ENCODE peak calls at places on chromosomes 6 and 20, in seven cellular contexts. One of them, this sample, is unnamed.

GRCh38 chr6:116596815-116597214 is 19.5 kb upstream of the RSPH4A start:
- DNase-seq in mucosa of descending colon: no peak
- DNase-seq in fibroblast of pulmonary artery: peak
- DNase-seq in AG04449: no peak
- DNase-seq in uterus: no peak
- DNase-seq in thyroid gland: no peak
- DNase-seq in fibroblast of lung: peak
- DNase-seq in this sample: no peak

GRCh38 chr6:14671261-14671681 is 553.7 kb downstream of the CD83 start:
- DNase-seq in AG04449: peak
- DNase-seq in mucosa of descending colon: no peak
- DNase-seq in fibroblast of lung: peak
- DNase-seq in fibroblast of pulmonary artery: peak
- DNase-seq in thyroid gland: peak
- DNase-seq in uterus: no peak
- DNase-seq in this sample: no peak

GRCh38 chr20:42125426-42125825 is 507.2 kb upstream of the CHD6 start:
- DNase-seq in thyroid gland: no peak
- DNase-seq in fibroblast of pulmonary artery: no peak
- DNase-seq in AG04449: no peak
- DNase-seq in fibroblast of lung: no peak
- DNase-seq in mucosa of descending colon: no peak
- DNase-seq in uterus: no peak
- DNase-seq in this sample: no peak

GRCh38 chr6:20341564-20341963 is 60.1 kb upstream of the E2F3 start:
- DNase-seq in mucosa of descending colon: no peak
- DNase-seq in uterus: no peak
- DNase-seq in AG04449: no peak
- DNase-seq in fibroblast of pulmonary artery: no peak
- DNase-seq in thyroid gland: no peak
- DNase-seq in fibroblast of lung: no peak
- DNase-seq in this sample: no peak

GRCh38 chr6:28809947-28810654 is 113.7 kb downstream of the TRIM27 start:
- DNase-seq in fibroblast of lung: no peak
- DNase-seq in AG04449: no peak
- DNase-seq in fibroblast of pulmonary artery: no peak
- DNase-seq in thyroid gland: no peak
- DNase-seq in uterus: no peak
- DNase-seq in mucosa of descending colon: no peak
- DNase-seq in this sample: no peak

GRCh38 chr20:32509639-32510066 is 75.5 kb downstream of the NOL4L start:
- DNase-seq in AG04449: no peak
- DNase-seq in mucosa of descending colon: no peak
- DNase-seq in uterus: no peak
- DNase-seq in fibroblast of pulmonary artery: no peak
- DNase-seq in fibroblast of lung: peak
- DNase-seq in thyroid gland: no peak
- DNase-seq in this sample: no peak

GRCh38 chr6:15522427-15522826 is 140.4 kb downstream of the DTNBP1 start:
- DNase-seq in fibroblast of lung: no peak
- DNase-seq in fibroblast of pulmonary artery: no peak
- DNase-seq in thyroid gland: no peak
- DNase-seq in mucosa of descending colon: no peak
- DNase-seq in AG04449: no peak
- DNase-seq in uterus: peak
- DNase-seq in this sample: no peak

GRCh38 chr6:33202799-33203198 is 1.7 kb upstream of the HSD17B8 start:
- DNase-seq in thyroid gland: no peak
- DNase-seq in mucosa of descending colon: no peak
- DNase-seq in fibroblast of lung: no peak
- DNase-seq in uterus: no peak
- DNase-seq in AG04449: no peak
- DNase-seq in fibroblast of pulmonary artery: no peak
- DNase-seq in this sample: no peak

GRCh38 chr20:23435675-23436539 is 3.6 kb upstream of the CSTL1 start:
- DNase-seq in thyroid gland: peak
- DNase-seq in fibroblast of pulmonary artery: peak
- DNase-seq in AG04449: no peak
- DNase-seq in uterus: no peak
- DNase-seq in fibroblast of lung: no peak
- DNase-seq in mucosa of descending colon: peak
- DNase-seq in this sample: peak

DNA sequence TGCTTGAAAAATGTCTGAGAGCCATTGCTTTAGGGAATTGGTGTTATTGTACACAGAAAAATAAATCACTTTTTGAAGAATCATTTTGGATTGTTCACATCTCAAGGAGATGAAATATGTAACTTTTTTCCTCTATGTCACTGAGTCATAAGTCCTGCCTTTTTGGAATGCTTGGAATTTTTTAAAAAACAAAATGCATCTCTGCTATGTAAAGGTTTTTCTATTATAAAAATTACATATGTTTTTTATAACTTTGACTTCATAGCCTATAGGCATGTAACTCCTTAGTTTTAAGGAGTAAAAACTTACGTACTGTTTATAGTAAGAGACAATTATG is 8.7 kb downstream of the RNF144B start:
- DNase-seq in thyroid gland: no peak
- DNase-seq in fibroblast of lung: no peak
- DNase-seq in uterus: no peak
- DNase-seq in AG04449: no peak
- DNase-seq in mucosa of descending colon: no peak
- DNase-seq in fibroblast of pulmonary artery: peak
- DNase-seq in this sample: no peak
- H3K4me3 ChIP-seq in thyroid gland: no peak
- H3K4me3 ChIP-seq in fibroblast of lung: no peak
- H3K4me3 ChIP-seq in uterus: no peak
- H3K4me3 ChIP-seq in AG04449: no peak
- H3K4me3 ChIP-seq in mucosa of descending colon: no peak
- H3K4me3 ChIP-seq in fibroblast of pulmonary artery: no peak
- H3K4me3 ChIP-seq in this sample: no peak

GRCh38 chr6:82841309-82841708 is 224.3 kb downstream of the UBE3D start:
- DNase-seq in thyroid gland: no peak
- DNase-seq in AG04449: no peak
- DNase-seq in mucosa of descending colon: no peak
- DNase-seq in uterus: no peak
- DNase-seq in fibroblast of pulmonary artery: no peak
- DNase-seq in fibroblast of lung: no peak
- DNase-seq in this sample: no peak
- TF ChIP-seq CTCF in thyroid gland: no peak
- TF ChIP-seq CTCF in AG04449: no peak
- TF ChIP-seq CTCF in mucosa of descending colon: no peak
- TF ChIP-seq CTCF in uterus: no peak
- TF ChIP-seq CTCF in fibroblast of pulmonary artery: no peak
- TF ChIP-seq CTCF in fibroblast of lung: no peak
- TF ChIP-seq CTCF in this sample: no peak

GRCh38 chr6:148760143-148760505 is 13.3 kb downstream of the UST start:
- DNase-seq in AG04449: no peak
- DNase-seq in mucosa of descending colon: no peak
- DNase-seq in fibroblast of lung: no peak
- DNase-seq in uterus: no peak
- DNase-seq in thyroid gland: no peak
- DNase-seq in fibroblast of pulmonary artery: no peak
- DNase-seq in this sample: no peak
- H3K4me3 ChIP-seq in AG04449: no peak
- H3K4me3 ChIP-seq in mucosa of descending colon: no peak
- H3K4me3 ChIP-seq in fibroblast of lung: peak
- H3K4me3 ChIP-seq in uterus: no peak
- H3K4me3 ChIP-seq in thyroid gland: no peak
- H3K4me3 ChIP-seq in fibroblast of pulmonary artery: no peak
- H3K4me3 ChIP-seq in this sample: no peak

GRCh38 chr20:3671986-3672863 is 9.0 kb upstream of the GFRA4 start:
- DNase-seq in uterus: no peak
- DNase-seq in fibroblast of lung: no peak
- DNase-seq in fibroblast of pulmonary artery: no peak
- DNase-seq in thyroid gland: peak
- DNase-seq in mucosa of descending colon: no peak
- DNase-seq in AG04449: no peak
- DNase-seq in this sample: no peak
- TF ChIP-seq CTCF in uterus: no peak
- TF ChIP-seq CTCF in fibroblast of lung: no peak
- TF ChIP-seq CTCF in fibroblast of pulmonary artery: no peak
- TF ChIP-seq CTCF in thyroid gland: no peak
- TF ChIP-seq CTCF in mucosa of descending colon: no peak
- TF ChIP-seq CTCF in AG04449: no peak
- TF ChIP-seq CTCF in this sample: no peak

DNA sequence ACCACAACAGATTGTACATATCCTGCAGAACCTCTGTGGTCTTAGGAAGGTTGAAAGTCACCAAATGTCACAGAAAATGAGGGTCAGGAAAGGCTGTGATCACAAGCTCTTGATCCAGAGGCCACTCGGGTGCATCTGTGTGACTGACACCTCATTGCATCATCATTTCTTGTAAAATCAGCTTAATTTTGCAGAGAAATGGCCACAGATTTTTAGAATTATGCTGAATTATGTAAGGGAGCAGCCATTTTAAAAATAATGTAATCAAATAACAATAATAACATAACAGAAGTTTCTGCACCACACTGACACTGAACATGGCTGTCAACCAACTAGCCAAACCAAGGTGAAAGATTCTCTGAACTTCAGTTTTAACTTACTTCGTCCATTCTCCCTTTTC is 32.5 kb upstream of the PRND start:
- DNase-seq in fibroblast of lung: no peak
- DNase-seq in fibroblast of pulmonary artery: no peak
- DNase-seq in uterus: no peak
- DNase-seq in AG04449: no peak
- DNase-seq in thyroid gland: no peak
- DNase-seq in mucosa of descending colon: no peak
- DNase-seq in this sample: no peak
- H3K4me3 ChIP-seq in fibroblast of lung: no peak
- H3K4me3 ChIP-seq in fibroblast of pulmonary artery: no peak
- H3K4me3 ChIP-seq in uterus: no peak
- H3K4me3 ChIP-seq in AG04449: no peak
- H3K4me3 ChIP-seq in thyroid gland: no peak
- H3K4me3 ChIP-seq in mucosa of descending colon: no peak
- H3K4me3 ChIP-seq in this sample: no peak

DNA sequence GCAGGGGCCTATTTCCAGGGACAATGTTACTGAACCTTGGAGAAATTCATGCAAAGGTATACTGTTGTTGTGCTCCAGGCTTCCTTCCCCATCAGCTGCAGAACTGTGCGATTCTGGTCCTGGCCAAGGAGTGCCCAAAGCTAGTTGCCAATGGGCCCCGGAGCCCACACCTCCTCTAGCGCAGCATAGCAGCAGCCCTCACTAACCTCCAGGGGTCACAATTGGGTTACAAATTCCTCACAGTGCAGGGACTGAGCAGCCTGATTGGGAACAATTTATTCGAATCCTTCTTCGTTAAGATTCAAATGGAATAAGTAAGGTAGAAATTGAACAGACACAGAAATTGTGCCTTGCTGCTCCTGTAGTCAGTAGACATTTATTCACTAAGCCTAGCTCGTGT is 284.9 kb downstream of the PRKN start:
- DNase-seq in fibroblast of lung: peak
- DNase-seq in fibroblast of pulmonary artery: no peak
- DNase-seq in mucosa of descending colon: no peak
- DNase-seq in thyroid gland: peak
- DNase-seq in uterus: no peak
- DNase-seq in AG04449: no peak
- DNase-seq in this sample: no peak
- TF ChIP-seq CTCF in fibroblast of lung: no peak
- TF ChIP-seq CTCF in fibroblast of pulmonary artery: no peak
- TF ChIP-seq CTCF in mucosa of descending colon: no peak
- TF ChIP-seq CTCF in thyroid gland: no peak
- TF ChIP-seq CTCF in uterus: no peak
- TF ChIP-seq CTCF in AG04449: no peak
- TF ChIP-seq CTCF in this sample: no peak

DNA sequence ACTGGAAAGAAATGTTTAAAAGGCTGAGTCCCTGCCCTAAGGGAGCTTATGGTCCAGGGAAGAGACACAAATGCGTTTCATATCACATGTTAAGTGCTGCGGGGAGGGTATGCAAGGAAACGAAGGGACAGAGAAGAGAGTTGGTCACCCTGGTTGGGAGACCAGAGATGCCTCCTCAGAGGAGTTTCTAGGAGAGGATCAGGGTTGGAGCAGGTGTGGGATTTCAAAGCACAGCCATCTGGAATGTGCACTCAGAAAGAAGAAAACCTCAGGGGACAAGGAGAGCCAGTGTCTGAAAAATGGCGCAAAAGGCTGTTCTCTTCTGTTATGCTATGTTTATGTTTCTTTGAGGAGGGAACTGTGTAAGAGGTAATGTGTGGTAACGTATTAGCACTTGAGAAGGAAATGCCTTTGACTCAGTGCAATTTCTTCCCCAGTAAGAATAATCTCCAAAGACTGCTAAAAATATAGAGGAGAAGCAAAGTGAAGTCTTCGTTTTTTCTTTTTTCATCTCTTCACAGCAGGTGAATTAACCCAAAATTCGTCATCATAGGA is 46.9 kb upstream of the IFNGR1 start:
- DNase-seq in thyroid gland: no peak
- DNase-seq in mucosa of descending colon: no peak
- DNase-seq in AG04449: no peak
- DNase-seq in fibroblast of pulmonary artery: peak
- DNase-seq in fibroblast of lung: peak
- DNase-seq in uterus: no peak
- DNase-seq in this sample: no peak
- H3K4me3 ChIP-seq in thyroid gland: no peak
- H3K4me3 ChIP-seq in mucosa of descending colon: no peak
- H3K4me3 ChIP-seq in AG04449: no peak
- H3K4me3 ChIP-seq in fibroblast of pulmonary artery: no peak
- H3K4me3 ChIP-seq in fibroblast of lung: no peak
- H3K4me3 ChIP-seq in uterus: no peak
- H3K4me3 ChIP-seq in this sample: no peak

GRCh38 chr20:37395921-37396519 is 50.1 kb downstream of the SRC start:
- DNase-seq in mucosa of descending colon: no peak
- DNase-seq in thyroid gland: no peak
- DNase-seq in AG04449: no peak
- DNase-seq in uterus: no peak
- DNase-seq in fibroblast of lung: peak
- DNase-seq in fibroblast of pulmonary artery: no peak
- DNase-seq in this sample: no peak

GRCh38 chr20:37395411-37395800 is 49.5 kb downstream of the SRC start:
- DNase-seq in uterus: no peak
- DNase-seq in mucosa of descending colon: no peak
- DNase-seq in fibroblast of pulmonary artery: no peak
- DNase-seq in AG04449: no peak
- DNase-seq in thyroid gland: no peak
- DNase-seq in fibroblast of lung: no peak
- DNase-seq in this sample: no peak

GRCh38 chr20:37397954-37398749 is 52.2 kb downstream of the SRC start:
- DNase-seq in fibroblast of lung: no peak
- DNase-seq in uterus: no peak
- DNase-seq in AG04449: no peak
- DNase-seq in fibroblast of pulmonary artery: no peak
- DNase-seq in thyroid gland: no peak
- DNase-seq in mucosa of descending colon: no peak
- DNase-seq in this sample: no peak

GRCh38 chr20:37397076-37397953 is 51.4 kb downstream of the SRC start:
- DNase-seq in thyroid gland: no peak
- DNase-seq in AG04449: no peak
- DNase-seq in fibroblast of pulmonary artery: no peak
- DNase-seq in mucosa of descending colon: no peak
- DNase-seq in fibroblast of lung: no peak
- DNase-seq in uterus: no peak
- DNase-seq in this sample: no peak

GRCh38 chr20:37396520-37397075 is 50.7 kb downstream of the SRC start:
- DNase-seq in AG04449: no peak
- DNase-seq in mucosa of descending colon: no peak
- DNase-seq in fibroblast of lung: no peak
- DNase-seq in fibroblast of pulmonary artery: no peak
- DNase-seq in thyroid gland: no peak
- DNase-seq in uterus: no peak
- DNase-seq in this sample: no peak
- TF ChIP-seq CTCF in AG04449: no peak
- TF ChIP-seq CTCF in mucosa of descending colon: no peak
- TF ChIP-seq CTCF in fibroblast of lung: no peak
- TF ChIP-seq CTCF in fibroblast of pulmonary artery: no peak
- TF ChIP-seq CTCF in thyroid gland: no peak
- TF ChIP-seq CTCF in uterus: no peak
- TF ChIP-seq CTCF in this sample: no peak

This sample was measured in lower leg skin.